ENCODE peak calls at places on chromosome 13, in ten cellular contexts. D is prostate gland, U is psoas muscle, S is tibial artery, M is H1, E is heart left ventricle, Z is neural progenitor cell, I is dorsolateral prefrontal cortex, L is PC-3, Q is thoracic aorta. T is an unnamed sample.

GRCh38 chr13:27463500-27463899 is 13.1 kb upstream of the MTIF3 start:
- DNase-seq in Q (no peak), U (no peak), Z (no peak), M (no peak), S (no peak), E (no peak), I (no peak), D (no peak), L (no peak), T (no peak)

GRCh38 chr13:103466761-103467160 is 400.5 kb upstream of the SLC10A2 start:
- DNase-seq in E (no peak), Z (no peak), M (no peak), D (no peak), U (no peak), S (no peak), I (no peak), L (no peak), Q (no peak), T (no peak)

GRCh38 chr13:107866666-107867623 is 348.4 kb downstream of the LIG4 start:
- DNase-seq in E (no peak), L (peak; percentile 46), U (no peak), Z (peak; percentile 71), Q (no peak), M (peak; percentile 63), D (no peak), I (peak; percentile 51), S (no peak), T (no peak)

GRCh38 chr13:85093808-85094207 is 705.4 kb downstream of the SLITRK6 start:
- DNase-seq in U (no peak), M (no peak), D (no peak), L (peak; percentile 29), Z (no peak), S (no peak), I (no peak), E (peak; percentile 30), Q (no peak), T (no peak)

GRCh38 chr13:90800082-90800746 is 547.3 kb upstream of the MIR17HG start:
- DNase-seq in D (no peak), Q (no peak), U (peak; percentile 71), S (peak; percentile 74), M (no peak), I (peak; percentile 35), E (peak; percentile 51), L (no peak), Z (no peak), T (peak; percentile 53)

GRCh38 chr13:112894423-112894672 is 74.7 kb upstream of the MCF2L start:
- DNase-seq in E (peak; percentile 22), L (no peak), Z (no peak), M (no peak), S (no peak), I (no peak), Q (no peak), U (peak; percentile 46), D (no peak), T (no peak)

GRCh38 chr13:98171806-98172569 is 5.1 kb downstream of the RNF113B start:
- DNase-seq in Z (peak; percentile 19), S (peak; percentile 58), D (no peak), L (no peak), U (peak; percentile 72), M (no peak), I (peak; percentile 57), Q (no peak), E (peak; percentile 46), T (no peak)

GRCh38 chr13:102402292-102402691 is 444 bp upstream of the FGF14 start:
- DNase-seq in Z (peak; percentile 91), S (peak; percentile 23), L (no peak), M (peak; percentile 62), E (peak; percentile 50), D (no peak), I (peak; percentile 85), Q (no peak), U (peak; percentile 44), T (peak; percentile 44)

GRCh38 chr13:44967656-44968451 is 21.4 kb downstream of the NUFIP1 start:
- DNase-seq in I (no peak), Q (no peak), E (no peak), D (peak; percentile 44), M (no peak), L (peak; percentile 18), U (no peak), Z (no peak), S (no peak), T (no peak)

GRCh38 chr13:106475852-106476251 is 59.6 kb downstream of the EFNB2 start:
- DNase-seq in Z (no peak), U (no peak), M (no peak), Q (no peak), E (no peak), D (no peak), S (no peak), L (peak; percentile 74), I (no peak), T (no peak)

DNA sequence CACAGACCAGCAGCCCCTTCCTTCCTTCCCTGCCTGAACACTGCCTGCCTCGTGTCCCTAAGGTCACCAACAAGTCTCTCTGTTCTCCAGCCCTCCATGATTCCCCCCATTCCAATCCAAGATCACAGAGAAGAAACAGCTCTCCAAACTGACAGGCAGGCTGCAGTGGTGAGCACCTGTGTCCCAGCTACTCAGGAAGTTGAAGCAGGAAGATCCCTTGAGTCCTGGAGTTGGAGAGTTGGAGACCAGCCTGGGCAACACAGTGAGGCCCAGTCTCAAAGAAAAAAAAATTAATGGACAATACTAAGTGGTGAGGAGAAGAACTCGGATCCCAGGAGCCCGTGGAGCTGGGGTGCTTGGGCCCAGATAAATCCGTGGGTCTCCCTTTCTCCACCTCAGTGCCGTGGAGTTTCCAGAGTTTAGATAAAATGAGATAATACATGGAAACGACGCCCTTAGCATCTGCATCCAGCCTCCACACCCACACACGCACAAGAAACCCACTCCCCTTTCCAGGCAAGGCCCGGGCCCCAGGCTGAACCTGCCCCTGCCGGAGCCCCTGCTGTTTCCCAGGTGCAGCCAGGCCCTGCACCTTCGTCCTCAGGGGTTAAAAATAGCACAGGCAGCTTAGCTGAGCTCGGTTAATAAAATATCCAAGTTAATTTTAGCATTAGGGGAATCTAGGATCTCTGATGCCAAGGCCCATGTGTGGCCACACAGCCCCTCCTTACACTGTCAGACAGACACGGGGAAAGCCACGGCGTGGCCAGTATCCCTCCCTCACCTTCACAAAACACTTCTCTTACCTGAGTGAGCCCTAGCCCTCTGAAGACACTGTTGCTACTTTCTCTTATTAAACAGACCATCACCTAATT is 4.7 kb downstream of the RASA3 start:
- DNase-seq in D (no peak), Q (no peak), L (no peak), U (peak; percentile 67), I (no peak), M (no peak), S (no peak), Z (no peak), E (no peak), T (no peak)
- TF ChIP-seq CTCF in D (no peak), Q (no peak), L (no peak), U (no peak), I (no peak), M (no peak), S (no peak), Z (no peak), E (no peak), T (no peak)

DNA sequence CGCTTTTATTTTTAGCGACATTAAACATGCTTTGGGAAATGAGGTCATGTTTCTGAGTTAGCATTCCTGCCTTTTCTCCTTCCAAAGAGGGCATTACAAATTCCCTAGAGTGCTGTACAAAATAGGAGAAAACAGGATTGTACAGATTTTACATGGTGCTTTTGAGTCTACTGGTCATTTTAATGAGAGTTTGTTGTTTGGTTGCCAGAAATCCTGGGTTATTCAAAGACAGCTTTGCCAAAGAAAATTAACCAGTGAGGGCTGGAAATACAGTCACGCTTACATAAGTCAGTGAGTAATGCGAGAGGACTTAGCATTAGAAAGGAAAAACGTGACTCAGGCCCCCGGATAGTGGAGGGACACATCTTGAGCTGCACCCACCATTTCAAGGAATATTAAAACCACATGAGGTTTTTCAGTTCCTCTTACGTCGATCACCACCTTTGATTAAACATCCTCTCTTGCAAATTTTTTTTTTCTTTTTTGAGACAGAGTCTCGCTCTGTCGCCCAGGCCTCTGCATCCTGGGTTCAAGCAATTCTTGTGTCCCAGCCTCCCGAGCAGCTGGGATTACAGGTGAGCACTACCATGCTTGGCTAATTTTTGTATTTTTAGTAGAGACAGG is 55.4 kb downstream of the SACS start:
- DNase-seq in D (no peak), U (no peak), I (no peak), S (peak; percentile 37), Z (no peak), E (peak; percentile 49), Q (peak; percentile 66), L (peak; percentile 87), M (no peak), T (no peak)
- H3K27ac ChIP-seq in D (peak overlapping the region; percentile 50), U (peak overlapping the region; percentile 85), I (peak overlapping the region; percentile 78), S (peak overlapping the region; percentile 79), Z (no peak overlapping the region), E (peak overlapping the region; percentile 9), Q (peak overlapping the region; percentile 89), L (peak overlapping the region; percentile 73), M (no peak overlapping the region), T (no peak overlapping the region)

DNA sequence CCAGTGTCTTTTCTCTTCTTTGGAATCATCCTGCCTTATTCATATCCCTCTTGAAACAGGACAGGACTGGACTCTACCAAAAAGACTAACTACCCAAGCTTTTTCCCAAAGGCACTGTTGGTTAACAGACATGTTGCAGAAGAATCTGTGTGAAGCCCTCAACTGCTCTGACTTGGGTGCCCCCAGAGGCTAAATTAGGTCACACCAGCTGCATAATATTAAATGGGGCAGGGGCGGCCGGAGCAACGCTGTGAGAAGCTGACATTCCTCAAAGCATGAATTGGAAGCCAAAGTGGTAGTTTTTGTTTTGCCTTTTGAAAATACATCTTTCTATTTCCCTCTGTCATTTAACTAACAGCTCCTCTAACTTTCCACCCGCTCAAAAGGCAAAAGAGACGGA is 185.9 kb downstream of the LHFPL6 start:
- DNase-seq in M (no peak), S (no peak), U (no peak), Q (no peak), Z (peak; percentile 61), I (no peak), L (no peak), E (peak; percentile 37), D (no peak), T (no peak)
- H3K4me3 ChIP-seq in M (no peak overlapping the region), S (peak overlapping the region; percentile 17), U (no peak overlapping the region), Q (peak overlapping the region; percentile 66), Z (peak overlapping the region; percentile 21), I (no peak overlapping the region), L (no peak overlapping the region), E (peak overlapping the region; percentile 23), D (no peak overlapping the region), T (no peak overlapping the region)

DNA sequence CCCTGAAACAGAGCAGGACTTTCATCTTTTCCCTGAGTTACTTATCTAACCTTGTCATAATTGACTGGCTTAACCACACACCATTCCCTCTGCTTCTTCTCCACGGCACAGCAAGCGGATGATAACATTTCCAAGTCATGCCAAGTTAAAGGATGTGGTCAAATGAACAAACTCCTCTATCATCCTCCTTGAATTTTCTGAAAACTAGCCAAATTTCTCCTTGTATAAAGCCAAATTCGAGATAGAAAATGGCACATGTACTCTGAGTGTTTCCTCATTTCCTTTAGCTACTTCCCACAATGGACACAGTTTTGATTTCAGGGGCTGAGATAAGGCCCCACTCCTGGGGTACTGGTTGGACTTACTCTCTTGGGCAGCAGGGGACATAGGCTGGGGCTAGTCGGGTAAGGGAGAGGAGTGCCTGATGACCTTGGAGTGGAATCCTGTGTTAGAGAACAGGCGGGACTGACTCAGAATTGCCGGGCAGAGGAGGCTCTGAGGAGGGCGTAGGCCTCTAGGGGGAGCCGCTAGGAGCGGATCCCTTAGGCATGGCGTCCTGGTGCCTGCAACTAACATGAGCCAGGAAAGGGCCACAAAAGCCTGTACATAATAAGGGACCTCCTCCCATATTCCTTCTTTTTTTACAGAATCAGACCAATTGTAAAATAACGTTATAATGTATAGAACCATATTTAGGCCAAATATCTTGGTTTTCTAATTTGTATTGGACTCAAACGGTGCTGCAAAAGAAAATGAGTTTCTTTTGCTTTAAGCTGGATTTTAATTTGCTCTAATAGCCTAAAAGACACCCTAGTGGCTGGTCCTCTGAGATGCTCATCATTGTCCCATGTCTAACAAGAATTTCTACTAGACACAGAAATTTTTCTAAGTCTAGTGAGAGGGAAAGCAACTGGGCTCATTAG is 20.4 kb upstream of the TMTC4 start:
- DNase-seq in Q (no peak), D (no peak), L (peak; percentile 58), I (no peak), Z (peak; percentile 77), E (peak; percentile 45), M (peak; percentile 78), U (no peak), S (no peak), T (no peak)
- TF ChIP-seq CTCF in Q (no peak), D (no peak), L (peak; percentile 52), I (no peak), Z (peak; percentile 71), E (peak; percentile 44), M (peak; percentile 86), U (peak; percentile 20), S (no peak), T (peak; percentile 42)